ENCODE peak calls at places on chromosomes 5 and 9, in seven cellular contexts. X is activated CD8-positive, alpha-beta memory T cell treated with anti-CD3 and anti-CD28 coated beads for 48 hours; J is activated naive CD4-positive, alpha-beta T cell treated with anti-CD3 and anti-CD28 coated beads, Interleukin-2, amount 50 U/mL, for 16 hours; F is heart left ventricle; Q is GM23248; C is stimulated activated CD8-positive, alpha-beta memory T cell treated with anti-CD3 and anti-CD28 coated beads, Interleukin-12 subunit alpha, Interleukin-12 subunit beta, amount 100 ng/mL, for 1 hour; V is WERI-Rb-1. D is an unnamed sample.
A peak's percentile ranks its signal among the peaks of the same experiment; 100 is the strongest.

GRCh38 chr5:121937762-121938161 is 24.0 kb upstream of the SRFBP1 start:
- DNase-seq in V (no peak), C (no peak), X (no peak), Q (no peak), F (no peak), J (no peak), D (peak; percentile 38)

GRCh38 chr9:33921967-33922895 is 105.3 kb downstream of the UBE2R2 start:
- DNase-seq in C (no peak), F (no peak), J (peak; percentile 38), X (no peak), Q (peak; percentile 58), V (peak; percentile 70), D (peak; percentile 51)

GRCh38 chr9:13076616-13077015 is 202.9 kb downstream of the MPDZ start:
- DNase-seq in V (no peak), J (no peak), C (no peak), F (no peak), X (no peak), Q (no peak), D (no peak)

GRCh38 chr5:151721087-151721646 is 34.5 kb upstream of the SPARC start:
- DNase-seq in X (no peak), V (no peak), F (no peak), Q (no peak), J (no peak), C (no peak), D (no peak)

GRCh38 chr5:78647411-78647818 is 1.2 kb downstream of the LHFPL2 start:
- DNase-seq in F (peak; percentile 33), X (no peak), J (no peak), V (no peak), C (no peak), Q (peak; percentile 69), D (peak; percentile 52)

GRCh38 chr9:116342941-116343340 is 189.3 kb downstream of the PAPPA start:
- DNase-seq in V (no peak), X (no peak), Q (peak; percentile 56), C (no peak), F (no peak), J (no peak), D (no peak)

GRCh38 chr5:31993182-31993961 is 180.7 kb downstream of the GOLPH3 start:
- DNase-seq in X (no peak), V (no peak), Q (peak; percentile 71), J (no peak), C (no peak), F (no peak), D (peak; percentile 83)

GRCh38 chr5:88842784-88843183 is 40.2 kb downstream of the MEF2C start:
- DNase-seq in F (no peak), J (no peak), X (no peak), C (no peak), V (no peak), Q (no peak), D (no peak)

GRCh38 chr5:58074717-58075116 is 385.2 kb downstream of the PLK2 start:
- DNase-seq in C (no peak), V (no peak), F (no peak), X (no peak), Q (no peak), J (no peak), D (no peak)

GRCh38 chr9:34624475-34624984 is 4.2 kb upstream of the DCTN3 start:
- DNase-seq in C (no peak), V (no peak), J (no peak), X (no peak), F (no peak), Q (no peak), D (no peak)

GRCh38 chr9:32832354-32832753 is 49.0 kb downstream of the TMEM215 start:
- DNase-seq in C (no peak), X (no peak), V (no peak), Q (no peak), J (no peak), F (no peak), D (no peak)

GRCh38 chr5:42360061-42360460 is 63.2 kb upstream of the GHR start:
- DNase-seq in C (no peak), J (no peak), F (no peak), Q (peak; percentile 75), V (no peak), X (no peak), D (peak; percentile 47)

GRCh38 chr5:8585230-8586018 is 716.5 kb downstream of the MTRR start:
- DNase-seq in C (no peak), J (no peak), V (no peak), Q (peak; percentile 8), F (no peak), X (no peak), D (peak; percentile 23)

GRCh38 chr5:9776525-9776924 is 146.4 kb upstream of the TAS2R1 start:
- DNase-seq in Q (peak; percentile 47), F (no peak), J (no peak), V (no peak), C (no peak), X (no peak), D (peak; percentile 24)

GRCh38 chr5:72525816-72526215 is 18.6 kb upstream of the ZNF366 start:
- DNase-seq in Q (peak; percentile 87), J (no peak), X (no peak), V (no peak), F (no peak), C (no peak), D (peak; percentile 97)

GRCh38 chr5:149007174-149007573 is 55.7 kb downstream of the SH3TC2 start:
- DNase-seq in C (no peak), X (no peak), F (no peak), Q (peak; percentile 87), J (no peak), V (no peak), D (peak; percentile 41)

GRCh38 chr9:136981588-136982231 is 1.1 kb upstream of the LCNL1 start:
- DNase-seq in F (peak; percentile 85), X (no peak), C (no peak), J (no peak), V (peak; percentile 48), Q (no peak), D (peak; percentile 46)

D was measured in choroid plexus epithelial cell.